ENCODE peak calls at places on chromosomes 12 and 14, in four cellular contexts. U is AG04450; D is B cell; K is CD4-positive, alpha-beta T cell. P is an unnamed sample.
A peak's percentile ranks its signal among the peaks of the same experiment; 100 is the strongest.

GRCh38 chr12:57552306-57552651 is 2.4 kb downstream of the KIF5A start:
- DNase-seq in K (no peak), U (no peak), D (no peak), P (no peak)

GRCh38 chr14:24439830-24440605 is 2.6 kb downstream of the SDR39U1 start:
- DNase-seq in K (no peak), D (no peak), U (no peak), P (no peak)

GRCh38 chr12:125097427-125097826 is 32.2 kb downstream of the AACS start:
- DNase-seq in D (no peak), K (no peak), U (no peak), P (no peak)

GRCh38 chr12:110906985-110907384 is 13.4 kb downstream of the MYL2 start:
- DNase-seq in D (no peak), K (no peak), U (no peak), P (no peak)

GRCh38 chr12:4850857-4851380 is 58.8 kb upstream of the KCNA1 start:
- DNase-seq in U (no peak), K (no peak), D (no peak), P (no peak)

GRCh38 chr14:55084648-55085441 is 33.4 kb downstream of the MAPK1IP1L start:
- DNase-seq in D (no peak), U (no peak), K (no peak), P (no peak)

GRCh38 chr12:42124764-42125371 is 19.8 kb downstream of the GXYLT1 start:
- DNase-seq in U (no peak), K (no peak), D (no peak), P (no peak)

GRCh38 chr14:31752867-31753661 is 191.9 kb downstream of the NUBPL start:
- DNase-seq in K (no peak), D (no peak), U (no peak), P (no peak)

GRCh38 chr14:55556929-55557623 is 22.9 kb upstream of the KTN1 start:
- DNase-seq in K (no peak), D (no peak), U (peak; percentile 67), P (peak; percentile 52)

GRCh38 chr14:23327947-23328744 is 6.9 kb downstream of the PABPN1 start:
- DNase-seq in D (peak; percentile 74), K (peak; percentile 48), U (peak; percentile 63), P (peak; percentile 70)

GRCh38 chr12:86634706-86635410 is 378.7 kb upstream of the MGAT4C start:
- DNase-seq in U (no peak), K (no peak), D (no peak), P (no peak)

GRCh38 chr14:20692111-20692751 is 3.7 kb downstream of the ANG start:
- DNase-seq in D (no peak), K (no peak), U (no peak), P (no peak)

GRCh38 chr14:101008631-101009336 is 105.3 kb upstream of the RTL1 start:
- DNase-seq in U (no peak), K (no peak), D (no peak), P (peak; percentile 30)

GRCh38 chr12:100962086-100962712 is 167.6 kb downstream of the ANO4 start:
- DNase-seq in U (no peak), K (no peak), D (no peak), P (no peak)

GRCh38 chr12:52689239-52689638 is 9.0 kb upstream of the KRT1 start:
- DNase-seq in U (no peak), K (no peak), D (no peak), P (no peak)

GRCh38 chr12:1429980-1430379 is 164.4 kb downstream of the FBXL14 start:
- DNase-seq in U (peak; percentile 20), K (no peak), D (no peak), P (no peak)

GRCh38 chr12:96218989-96219678 is 25.0 kb downstream of the ELK3 start:
- DNase-seq in U (no peak), D (no peak), K (no peak), P (no peak)

GRCh38 chr14:54929556-54929955 is 26.9 kb upstream of the GCH1 start:
- DNase-seq in K (no peak), U (no peak), D (no peak), P (no peak)

GRCh38 chr12:26648584-26648983 is 184.4 kb downstream of the ITPR2 start:
- DNase-seq in K (no peak), D (no peak), U (peak; percentile 83), P (no peak)

GRCh38 chr12:87234898-87235297 is 794.3 kb downstream of the C12orf50 start:
- DNase-seq in K (no peak), U (no peak), D (no peak), P (no peak)

GRCh38 chr12:76329163-76329562 is 19.1 kb downstream of the BBS10 start:
- DNase-seq in U (no peak), D (no peak), K (no peak), P (no peak)

GRCh38 chr12:58433969-58434368 is 486.3 kb downstream of the LRIG3 start:
- DNase-seq in D (no peak), U (no peak), K (no peak), P (no peak)

GRCh38 chr12:46516933-46517578 is 144.5 kb upstream of the SLC38A2 start:
- DNase-seq in U (no peak), K (no peak), D (peak; percentile 43), P (no peak)

GRCh38 chr14:69101331-69101826 is 51.5 kb downstream of the DCAF5 start:
- DNase-seq in U (peak; percentile 55), K (no peak), D (no peak), P (no peak)

GRCh38 chr12:16246264-16246663 is 31.2 kb downstream of the SLC15A5 start:
- DNase-seq in U (no peak), K (no peak), D (no peak), P (no peak)

GRCh38 chr12:30953946-30954766 is 27.6 kb downstream of the TSPAN11 start:
- DNase-seq in K (no peak), D (no peak), U (no peak), P (no peak)

DNA sequence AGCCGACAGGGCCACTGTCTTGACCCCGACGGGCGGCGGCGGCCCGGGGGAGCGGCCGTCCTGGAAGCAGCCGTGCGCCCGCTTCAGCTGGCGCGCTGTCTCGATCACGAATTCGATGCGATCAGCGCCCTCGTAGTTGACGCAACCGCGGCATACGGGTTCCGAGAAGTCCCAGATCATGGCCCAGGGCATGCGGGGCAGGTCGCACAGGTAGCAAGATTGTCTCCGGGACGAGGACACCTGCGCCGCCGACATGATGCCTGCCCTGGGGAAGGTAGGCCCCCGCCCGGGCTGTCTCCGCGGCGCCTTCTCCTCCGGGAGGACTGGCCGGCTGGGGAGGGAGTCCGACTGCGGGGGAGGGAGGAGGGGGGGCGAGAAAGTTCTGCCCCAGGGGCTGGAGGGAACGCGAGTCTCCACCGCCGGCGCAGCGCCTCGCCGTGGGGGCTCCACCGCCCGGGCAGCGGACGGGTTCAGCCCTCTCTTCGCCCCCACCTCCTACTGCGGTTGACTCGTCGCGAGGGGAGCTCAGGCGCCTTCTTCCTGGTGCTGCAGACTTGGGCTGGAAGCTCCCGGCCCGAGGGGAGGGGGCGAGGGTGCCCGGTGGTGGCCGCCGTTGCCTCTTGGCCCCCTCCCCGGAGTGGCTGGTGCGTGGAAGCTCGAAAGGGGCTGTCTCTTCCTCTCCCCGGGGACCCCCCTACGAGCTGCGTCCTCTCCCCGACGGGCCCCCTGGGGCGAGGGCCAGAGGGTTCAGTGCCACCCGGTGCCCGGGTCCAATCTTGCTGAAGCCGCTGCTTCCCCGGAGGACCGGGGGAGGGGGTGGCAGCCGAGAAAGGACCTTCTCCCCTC is 747 bp downstream of the IRF2BPL start:
- DNase-seq in U (no peak), D (peak; percentile 82), K (peak; percentile 59), P (peak; percentile 69)
- TF ChIP-seq CTCF in U (peak; percentile 27), D (peak; percentile 10), K (no peak), P (no peak)

GRCh38 chr14:36553650-36554260 is 28.7 kb downstream of the NKX2-8 start:
- DNase-seq in K (no peak), D (no peak), U (peak; percentile 6), P (no peak)

GRCh38 chr14:36555998-36556743 is 26.2 kb downstream of the NKX2-8 start:
- DNase-seq in U (no peak), D (no peak), K (no peak), P (no peak)

GRCh38 chr14:36556811-36557433 is 25.5 kb downstream of the NKX2-8 start:
- DNase-seq in K (no peak), D (peak; percentile 7), U (no peak), P (no peak)
- TF ChIP-seq CTCF in K (peak; percentile 59), D (peak; percentile 55), U (peak; percentile 88), P (peak; percentile 55)

GRCh38 chr14:57884175-57884574 is 18.3 kb upstream of the SLC35F4 start:
- DNase-seq in D (no peak), U (no peak), K (no peak), P (no peak)
- TF ChIP-seq CTCF in D (no peak), U (peak; percentile 22), K (no peak), P (peak; percentile 57)

DNA sequence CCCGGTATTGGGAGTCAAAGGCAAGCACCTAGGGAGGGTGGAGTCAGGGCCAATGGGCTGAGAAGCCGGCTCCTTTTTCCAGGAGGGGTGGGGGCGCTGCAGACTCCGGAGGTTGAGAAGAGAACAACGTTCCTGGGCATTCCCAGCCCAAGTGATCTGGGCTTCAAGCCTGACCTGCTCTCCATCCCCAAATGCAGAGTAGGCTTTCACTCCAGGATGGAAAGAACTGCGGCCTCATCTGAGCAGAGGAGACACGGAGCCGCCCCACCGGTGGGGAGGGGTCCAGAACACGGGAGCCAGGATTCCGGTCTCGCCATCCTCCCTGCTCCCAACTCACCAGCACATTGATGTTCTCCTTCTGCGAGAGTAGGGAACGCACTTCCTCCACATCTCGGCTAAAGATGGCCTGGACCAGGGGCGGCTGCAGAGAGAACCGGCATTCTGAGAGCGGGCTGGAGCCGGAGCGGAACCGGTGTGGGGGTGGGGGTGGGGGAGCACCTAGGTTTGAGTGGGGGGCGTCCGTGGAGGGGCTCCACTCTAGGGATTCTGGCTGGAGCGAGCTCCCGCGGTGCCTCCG is 605 bp downstream of the ANKRD52 start:
- DNase-seq in D (no peak), U (no peak), K (peak; percentile 4), P (peak; percentile 47)
- TF ChIP-seq CTCF in D (no peak), U (no peak), K (no peak), P (no peak)

GRCh38 chr12:54853933-54854538 is at the start of gene MUCL1:
- DNase-seq in K (peak; percentile 63), D (peak; percentile 62), U (peak; percentile 33), P (peak; percentile 49)
- TF ChIP-seq CTCF in K (peak; percentile 90), D (peak; percentile 98), U (peak; percentile 90), P (peak; percentile 73)

DNA sequence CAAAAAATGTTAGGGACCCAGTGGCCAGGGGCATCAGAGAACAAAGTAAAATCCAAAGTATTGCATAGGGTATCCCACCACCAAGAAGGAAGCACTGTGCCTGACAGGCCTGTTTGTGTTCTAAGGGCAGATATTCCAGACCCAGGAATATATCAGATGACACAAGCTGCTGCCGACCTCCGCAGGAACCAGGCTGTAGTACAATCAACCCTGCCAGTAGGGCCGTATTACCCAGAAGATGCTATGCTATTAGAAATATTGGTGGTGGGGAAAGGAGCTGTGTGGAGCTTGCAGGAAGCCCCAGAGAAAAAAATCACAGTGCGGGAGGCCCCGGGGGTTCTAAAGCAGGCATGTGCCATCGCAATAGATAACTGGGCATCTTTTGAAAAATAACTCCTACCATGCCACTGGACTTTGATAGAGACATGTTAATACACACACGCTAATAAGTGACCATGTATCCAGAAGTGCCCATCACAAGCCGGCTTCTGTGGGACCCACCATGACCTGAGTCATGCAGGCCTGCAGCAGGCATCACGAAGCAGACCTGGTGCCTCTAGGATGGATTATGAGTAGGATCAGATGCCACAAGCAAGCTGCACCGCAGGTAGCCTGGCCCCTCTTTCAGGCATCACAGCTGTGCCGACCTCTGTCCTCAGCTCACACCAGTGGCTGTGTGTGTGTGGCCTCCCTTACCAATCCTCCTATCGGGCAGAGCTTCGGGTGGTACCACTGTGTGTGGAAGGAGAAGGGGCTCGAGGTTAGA is 242.7 kb downstream of the BCL11B start:
- DNase-seq in D (no peak), K (no peak), U (no peak), P (no peak)
- TF ChIP-seq CTCF in D (no peak), K (no peak), U (no peak), P (no peak)

P was measured in mesothelial cell of epicardium.